ENCODE peak calls at places on chromosome X, in eight cellular contexts. J is NCI-H1417 treated with DMSO at 0.1 percent for 48 hours; G is pancreas; M is RWPE1; D is activated T-cell treated with anti-CD3 and anti-CD28 coated beads, Interleukin-2, amount 50 U/mL, for 48 hours; F is aorta; U is ecto neural progenitor cell; L is astrocyte of the hippocampus. X is an unnamed sample.

GRCh38 chrX:139826065-139827044 is 106.5 kb downstream of the ATP11C start:
- DNase-seq in F (no peak), D (no peak), J (no peak), L (peak), U (no peak), G (no peak), M (no peak), X (peak)

GRCh38 chrX:20547649-20548051 is 280.9 kb upstream of the RPS6KA3 start:
- DNase-seq in U (no peak), M (no peak), D (no peak), J (no peak), G (peak), L (peak), F (peak), X (no peak)

GRCh38 chrX:47313056-47313455 is 57.3 kb upstream of the ZNF157 start:
- DNase-seq in F (no peak), D (no peak), M (no peak), L (no peak), U (no peak), J (no peak), G (no peak), X (no peak)

GRCh38 chrX:17521871-17522693 is 147.1 kb downstream of the NHS start:
- DNase-seq in D (no peak), G (no peak), M (peak), L (peak), F (no peak), U (peak), J (no peak), X (no peak)

GRCh38 chrX:44092778-44093177 is 119.6 kb upstream of the NDP start:
- DNase-seq in D (no peak), M (no peak), G (no peak), J (no peak), F (no peak), L (no peak), U (no peak), X (no peak)

GRCh38 chrX:119121341-119121740 is 6.3 kb downstream of the KIAA1210 start:
- DNase-seq in J (no peak), D (no peak), L (peak), F (no peak), G (no peak), U (no peak), M (no peak), X (no peak)

GRCh38 chrX:133926099-133926498 is 59.3 kb downstream of the GPC3 start:
- DNase-seq in F (no peak), M (no peak), D (no peak), J (no peak), U (no peak), G (no peak), L (no peak), X (no peak)

GRCh38 chrX:2829066-2829430 is 318 bp downstream of the GYG2 start:
- DNase-seq in M (no peak), D (no peak), F (no peak), L (peak), J (no peak), U (peak), G (peak), X (no peak)

GRCh38 chrX:94057385-94057784 is 383.4 kb downstream of the FAM133A start:
- DNase-seq in D (no peak), U (no peak), G (no peak), J (no peak), L (peak), F (no peak), M (no peak), X (no peak)

GRCh38 chrX:40096395-40097091 is 1.2 kb downstream of the BCOR start:
- DNase-seq in J (no peak), M (no peak), D (peak), G (peak), L (peak), F (peak), U (peak), X (no peak)

GRCh38 chrX:132491191-132491590 is 2.4 kb upstream of the MBNL3 start:
- DNase-seq in G (no peak), F (no peak), M (no peak), J (no peak), L (no peak), D (no peak), U (no peak), X (no peak)

GRCh38 chrX:74138943-74139342 is 165.0 kb upstream of the ZCCHC13 start:
- DNase-seq in M (no peak), F (no peak), J (no peak), G (no peak), D (no peak), L (no peak), U (no peak), X (no peak)

GRCh38 chrX:15146515-15146914 is 123.4 kb downstream of the ASB9 start:
- DNase-seq in D (peak), G (peak), L (no peak), F (no peak), U (peak), J (no peak), M (no peak), X (no peak)

GRCh38 chrX:134671207-134671750 is 13.0 kb upstream of the PLAC1 start:
- DNase-seq in F (no peak), U (no peak), L (no peak), M (no peak), G (no peak), J (no peak), D (peak), X (no peak)

GRCh38 chrX:134717698-134718328 is 59.5 kb upstream of the PLAC1 start:
- DNase-seq in U (no peak), F (no peak), J (no peak), D (no peak), M (no peak), G (no peak), L (no peak), X (no peak)

GRCh38 chrX:53362439-53362838 is 60.0 kb downstream of the SMC1A start:
- DNase-seq in J (no peak), L (no peak), D (no peak), G (no peak), U (no peak), M (no peak), F (no peak), X (no peak)

GRCh38 chrX:10531927-10532326 is 88.5 kb downstream of the MID1 start:
- DNase-seq in D (no peak), F (no peak), G (no peak), U (no peak), M (no peak), L (no peak), J (no peak), X (no peak)